ENCODE peak calls at places on chromosomes 13 and 19, in six cellular contexts. V is nucleus accumbens, L is AG10803, M is T-helper 2 cell, G is NB4, J is Panc1. T is an unnamed sample.
A peak's percentile ranks its signal among the peaks of the same experiment; 100 is the strongest.

GRCh38 chr19:17103177-17103576 is 27.6 kb downstream of the MYO9B start:
- DNase-seq in V (no peak), L (no peak), M (no peak), G (peak; percentile 42), J (no peak), T (peak; percentile 19)

GRCh38 chr13:97354808-97355207 is 79.2 kb upstream of the RAP2A start:
- DNase-seq in V (no peak), L (no peak), M (no peak), G (no peak), J (no peak), T (no peak)

GRCh38 chr19:39265321-39265916 is 2.8 kb upstream of the IFNL2 start:
- DNase-seq in V (no peak), L (no peak), M (no peak), G (no peak), J (no peak), T (no peak)

GRCh38 chr19:30303131-30303654 is 69.0 kb upstream of the ZNF536 start:
- DNase-seq in V (no peak), L (no peak), M (no peak), G (no peak), J (no peak), T (no peak)

GRCh38 chr13:41122838-41123237 is 9.8 kb downstream of the KBTBD6 start:
- DNase-seq in V (no peak), L (no peak), M (peak; percentile 13), G (no peak), J (no peak), T (no peak)

GRCh38 chr19:45558399-45558878 is 26.2 kb downstream of the OPA3 start:
- DNase-seq in V (peak; percentile 20), L (no peak), M (peak; percentile 85), G (peak; percentile 75), J (no peak), T (peak; percentile 44)

GRCh38 chr13:95354680-95355487 is 53.6 kb upstream of the ABCC4 start:
- DNase-seq in V (no peak), L (no peak), M (no peak), G (no peak), J (no peak), T (no peak)

GRCh38 chr13:42066542-42066941 is 18.1 kb downstream of the DGKH start:
- DNase-seq in V (no peak), L (peak; percentile 87), M (no peak), G (no peak), J (no peak), T (no peak)

GRCh38 chr19:1747285-1748114 is 5.8 kb upstream of the ONECUT3 start:
- DNase-seq in V (no peak), L (peak; percentile 65), M (peak; percentile 66), G (peak; percentile 69), J (peak; percentile 96), T (no peak)

GRCh38 chr13:37995052-37995451 is 125.5 kb upstream of the TRPC4 start:
- DNase-seq in V (no peak), L (no peak), M (no peak), G (no peak), J (no peak), T (no peak)

GRCh38 chr13:45511310-45512147 is 46.8 kb downstream of the COG3 start:
- DNase-seq in V (no peak), L (peak; percentile 73), M (peak; percentile 67), G (peak; percentile 76), J (peak; percentile 52), T (peak; percentile 56)

GRCh38 chr19:49951806-49952474 is 9.0 kb downstream of the SIGLEC11 start:
- DNase-seq in V (no peak), L (no peak), M (no peak), G (no peak), J (no peak), T (no peak)

GRCh38 chr19:39038098-39038497 is 5.7 kb upstream of the FBXO27 start:
- DNase-seq in V (no peak), L (peak; percentile 27), M (no peak), G (peak; percentile 39), J (no peak), T (peak; percentile 48)

GRCh38 chr13:70330697-70331361 is 222.6 kb upstream of the KLHL1 start:
- DNase-seq in V (no peak), L (no peak), M (no peak), G (no peak), J (no peak), T (no peak)

GRCh38 chr19:18122860-18123795 is 25.6 kb downstream of the MAST3 start:
- DNase-seq in V (no peak), L (no peak), M (no peak), G (no peak), J (no peak), T (no peak)

GRCh38 chr19:51572415-51572814 is 1.3 kb downstream of the ZNF175 start:
- DNase-seq in V (no peak), L (peak; percentile 10), M (no peak), G (peak; percentile 56), J (no peak), T (peak; percentile 76)

GRCh38 chr19:3649888-3650287 is 23.3 kb upstream of the CACTIN start:
- DNase-seq in V (no peak), L (no peak), M (no peak), G (no peak), J (no peak), T (no peak)

GRCh38 chr19:6220385-6221191 is 59.2 kb downstream of the MLLT1 start:
- DNase-seq in V (no peak), L (peak; percentile 84), M (no peak), G (no peak), J (no peak), T (peak; percentile 41)

GRCh38 chr19:43408043-43408442 is 6.6 kb upstream of the TEX101 start:
- DNase-seq in V (no peak), L (no peak), M (no peak), G (no peak), J (no peak), T (no peak)

GRCh38 chr19:54312436-54313362 is at the start of gene LILRA5:
- DNase-seq in V (no peak), L (no peak), M (no peak), G (peak; percentile 68), J (no peak), T (peak; percentile 97)

GRCh38 chr13:71278512-71278911 is 588.5 kb downstream of the DACH1 start:
- DNase-seq in V (no peak), L (no peak), M (no peak), G (no peak), J (no peak), T (no peak)

GRCh38 chr13:75365724-75366173 is 116.2 kb downstream of the TBC1D4 start:
- DNase-seq in V (no peak), L (peak; percentile 69), M (peak; percentile 77), G (peak; percentile 19), J (peak; percentile 79), T (peak; percentile 70)

GRCh38 chr19:3618144-3618810 is 8.3 kb downstream of the CACTIN start:
- DNase-seq in V (peak; percentile 11), L (peak; percentile 57), M (peak; percentile 35), G (peak; percentile 57), J (no peak), T (no peak)

GRCh38 chr19:44071824-44072542 is at the start of gene ZNF284:
- DNase-seq in V (peak; percentile 89), L (peak; percentile 83), M (peak; percentile 88), G (peak; percentile 90), J (no peak), T (peak; percentile 97)

GRCh38 chr13:113561417-113562084 is 23.0 kb upstream of the TFDP1 start:
- DNase-seq in V (no peak), L (no peak), M (no peak), G (no peak), J (no peak), T (no peak)

GRCh38 chr19:10286803-10287737 is at the start of gene ICAM4:
- DNase-seq in V (no peak), L (no peak), M (peak; percentile 52), G (peak; percentile 99), J (no peak), T (peak; percentile 91)

GRCh38 chr13:30450066-30450465 is 15.7 kb downstream of the HMGB1 start:
- DNase-seq in V (no peak), L (no peak), M (no peak), G (no peak), J (no peak), T (no peak)

GRCh38 chr13:114161644-114162532 is 17.2 kb upstream of the CFAP97D2 start:
- DNase-seq in V (no peak), L (peak; percentile 47), M (peak; percentile 31), G (peak; percentile 82), J (no peak), T (peak; percentile 68)

GRCh38 chr13:34164585-34164984 is 346.6 kb downstream of the RFC3 start:
- DNase-seq in V (no peak), L (no peak), M (no peak), G (no peak), J (no peak), T (no peak)

GRCh38 chr13:99086149-99086868 is 108.4 kb upstream of the DOCK9 start:
- DNase-seq in V (peak; percentile 64), L (peak; percentile 41), M (peak; percentile 86), G (peak; percentile 67), J (no peak), T (no peak)

GRCh38 chr13:113275387-113275786 is 21.7 kb upstream of the LAMP1 start:
- DNase-seq in V (peak; percentile 3), L (peak; percentile 58), M (peak; percentile 31), G (peak; percentile 61), J (peak; percentile 28), T (peak; percentile 58)

GRCh38 chr19:18340990-18341868 is 831 bp downstream of the PGPEP1 start:
- DNase-seq in V (peak; percentile 67), L (peak; percentile 52), M (peak; percentile 80), G (peak; percentile 87), J (no peak), T (peak; percentile 72)

GRCh38 chr13:89514534-89515312 is 1832.8 kb upstream of the MIR17HG start:
- DNase-seq in V (no peak), L (no peak), M (no peak), G (no peak), J (peak; percentile 43), T (no peak)

GRCh38 chr13:22821589-22821988 is 359.2 kb upstream of the SGCG start:
- DNase-seq in V (no peak), L (no peak), M (no peak), G (no peak), J (no peak), T (no peak)

GRCh38 chr19:2775556-2776430 is 7.3 kb downstream of the SGTA start:
- DNase-seq in V (peak; percentile 13), L (peak; percentile 30), M (peak; percentile 77), G (peak; percentile 73), J (no peak), T (peak; percentile 77)

GRCh38 chr13:49368688-49369087 is 75.2 kb downstream of the CAB39L start:
- DNase-seq in V (no peak), L (no peak), M (no peak), G (no peak), J (no peak), T (peak; percentile 19)

GRCh38 chr13:113518080-113518803 is 27.7 kb upstream of the DCUN1D2 start:
- DNase-seq in V (no peak), L (no peak), M (no peak), G (no peak), J (no peak), T (no peak)

GRCh38 chr13:21016487-21016886 is 44.9 kb downstream of the LATS2 start:
- DNase-seq in V (no peak), L (no peak), M (no peak), G (no peak), J (no peak), T (no peak)

T was measured in MV-4-11.